ENCODE peak calls at places on chromosomes 6 and 20, in seven cellular contexts. O is HFFc6; T is mesothelial cell of epicardium; W is HFF-Myc; U is CD8-positive, alpha-beta T cell; Z is heart right ventricle; I is RWPE2. G is an unnamed sample.

GRCh38 chr6:13813621-13814175 is 659 bp downstream of the MCUR1 start:
- DNase-seq in I (peak), U (no peak), Z (peak), W (peak), O (peak), T (peak), G (no peak)

GRCh38 chr6:158047563-158048323 is 66.1 kb downstream of the SYNJ2 start:
- DNase-seq in I (no peak), Z (no peak), U (no peak), O (no peak), T (no peak), W (no peak), G (no peak)

GRCh38 chr6:49384913-49385312 is 78.1 kb downstream of the MMUT start:
- DNase-seq in I (no peak), W (no peak), Z (no peak), U (no peak), O (no peak), T (no peak), G (no peak)

GRCh38 chr20:5395932-5396727 is 79.4 kb upstream of the PROKR2 start:
- DNase-seq in O (no peak), Z (no peak), U (no peak), T (no peak), W (no peak), I (no peak), G (no peak)

GRCh38 chr6:29531668-29532067 is 27.9 kb downstream of the UBD start:
- DNase-seq in W (no peak), Z (no peak), T (no peak), O (no peak), I (no peak), U (no peak), G (no peak)

GRCh38 chr20:42118001-42118400 is 499.8 kb upstream of the CHD6 start:
- DNase-seq in T (no peak), Z (no peak), W (no peak), O (no peak), U (no peak), I (no peak), G (no peak)

GRCh38 chr6:39266782-39267355 is 37.6 kb upstream of the KCNK5 start:
- DNase-seq in O (no peak), T (no peak), W (no peak), Z (no peak), U (no peak), I (no peak), G (no peak)

GRCh38 chr20:45822863-45823262 is 4.2 kb downstream of the TNNC2 start:
- DNase-seq in U (no peak), W (no peak), Z (no peak), T (no peak), I (peak), O (peak), G (no peak)

GRCh38 chr20:24737212-24737850 is 211.7 kb upstream of the CST7 start:
- DNase-seq in W (no peak), I (no peak), Z (no peak), T (no peak), U (no peak), O (no peak), G (no peak)

GRCh38 chr20:44646023-44646640 is 5.4 kb downstream of the ADA start:
- DNase-seq in O (no peak), U (peak), Z (no peak), I (no peak), T (no peak), W (no peak), G (no peak)

GRCh38 chr6:34132486-34133185 is 13.3 kb downstream of the GRM4 start:
- DNase-seq in U (peak), I (no peak), Z (no peak), T (peak), W (peak), O (peak), G (no peak)

GRCh38 chr6:33746651-33747100 is at the start of gene IP6K3:
- DNase-seq in I (no peak), Z (peak), T (no peak), O (no peak), W (no peak), U (no peak), G (no peak)

GRCh38 chr20:58277578-58278344 is 31.8 kb upstream of the RAB22A start:
- DNase-seq in U (no peak), Z (no peak), T (no peak), I (no peak), O (no peak), W (no peak), G (no peak)

GRCh38 chr6:8182857-8183256 is 80.5 kb upstream of the EEF1E1 start:
- DNase-seq in W (no peak), U (no peak), O (no peak), I (no peak), Z (peak), T (no peak), G (no peak)

GRCh38 chr6:121884056-121884455 is 448.6 kb downstream of the GJA1 start:
- DNase-seq in W (no peak), T (no peak), I (no peak), Z (no peak), O (no peak), U (no peak), G (no peak)

GRCh38 chr20:61795669-61796630 is 269.7 kb downstream of the TAF4 start:
- DNase-seq in U (no peak), W (no peak), T (no peak), I (no peak), O (no peak), Z (no peak), G (no peak)

GRCh38 chr6:6927437-6928361 is 180.1 kb upstream of the RREB1 start:
- DNase-seq in I (no peak), U (no peak), Z (peak), W (no peak), T (no peak), O (no peak), G (no peak)
- TF ChIP-seq CTCF in I (no peak), U (no peak), Z (peak), W (no peak), T (no peak), O (no peak), G (no peak)

DNA sequence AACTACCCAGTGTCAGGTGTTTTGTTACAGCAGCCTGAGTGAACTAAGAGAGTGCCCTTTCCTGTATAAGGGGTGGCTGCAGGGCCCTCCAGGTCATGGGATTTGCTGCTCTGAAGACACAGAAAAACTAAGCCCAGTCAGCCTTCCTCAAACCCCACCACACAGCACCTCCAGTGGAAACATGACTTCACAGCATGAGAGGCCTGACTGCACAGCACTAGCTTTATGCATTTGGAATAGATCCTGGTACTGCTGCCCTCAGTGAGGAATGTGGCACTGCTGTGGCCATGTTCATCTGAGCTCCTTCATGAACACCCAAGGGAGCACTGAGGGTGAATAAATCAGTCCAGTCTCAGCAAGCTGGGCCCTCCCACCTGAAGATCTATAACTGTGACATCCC is 296.1 kb upstream of the FOXQ1 start:
- DNase-seq in Z (no peak), W (peak), I (no peak), U (no peak), T (no peak), O (peak), G (no peak)
- TF ChIP-seq CTCF in Z (no peak), W (peak), I (no peak), U (no peak), T (no peak), O (peak), G (no peak)

GRCh38 chr6:78867370-78868040 is at the start of gene IRAK1BP1:
- DNase-seq in W (peak), O (peak), I (peak), Z (peak), U (peak), T (peak), G (peak)

GRCh38 chr6:78864957-78865356 is 2.4 kb upstream of the IRAK1BP1 start:
- DNase-seq in W (no peak), T (no peak), I (no peak), U (no peak), O (no peak), Z (no peak), G (no peak)

GRCh38 chr6:78867020-78867369 is 356 bp upstream of the IRAK1BP1 start:
- DNase-seq in U (no peak), W (no peak), T (no peak), O (no peak), I (no peak), Z (no peak), G (no peak)

GRCh38 chr6:78863576-78863975 is 3.8 kb upstream of the IRAK1BP1 start:
- DNase-seq in W (no peak), I (no peak), O (no peak), Z (no peak), U (no peak), T (no peak), G (no peak)

DNA sequence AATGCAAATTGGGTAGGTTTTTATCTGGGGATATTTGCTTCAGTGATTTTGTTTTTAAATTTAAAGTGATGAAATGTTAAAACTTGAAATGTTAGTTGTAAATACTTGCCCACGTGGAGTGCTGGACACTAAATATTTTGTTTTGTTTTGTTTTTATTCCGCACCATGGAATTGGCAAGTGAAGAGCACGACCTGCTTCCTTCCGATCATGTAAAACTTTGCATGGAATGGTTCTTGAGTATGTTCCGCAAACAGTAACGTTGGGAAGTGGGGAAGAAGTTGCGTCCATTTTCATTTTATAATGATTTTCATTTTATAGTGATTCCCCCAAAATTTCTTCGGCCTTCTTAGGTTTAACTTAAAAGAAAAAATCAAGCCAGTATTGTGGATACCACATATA is 773 bp downstream of the IRAK1BP1 start:
- DNase-seq in O (no peak), T (no peak), W (no peak), I (no peak), U (no peak), Z (no peak), G (no peak)
- TF ChIP-seq CTCF in O (no peak), T (no peak), W (no peak), I (peak), U (no peak), Z (no peak), G (no peak)

GRCh38 chr20:6626805-6627204 is 140.7 kb upstream of the BMP2 start:
- DNase-seq in Z (no peak), O (no peak), I (no peak), W (no peak), U (no peak), T (no peak), G (no peak)

GRCh38 chr20:6632187-6632586 is 135.3 kb upstream of the BMP2 start:
- DNase-seq in O (no peak), W (no peak), Z (peak), I (no peak), U (no peak), T (peak), G (no peak)

GRCh38 chr20:6623989-6624388 is 143.5 kb upstream of the BMP2 start:
- DNase-seq in T (no peak), O (no peak), I (no peak), W (no peak), U (no peak), Z (no peak), G (no peak)

GRCh38 chr20:6630494-6630893 is 137.0 kb upstream of the BMP2 start:
- DNase-seq in O (no peak), W (no peak), Z (no peak), I (no peak), T (no peak), U (no peak), G (no peak)

GRCh38 chr20:6629564-6629963 is 137.9 kb upstream of the BMP2 start:
- DNase-seq in I (no peak), Z (no peak), W (no peak), O (no peak), U (no peak), T (no peak), G (no peak)
- TF ChIP-seq CTCF in I (no peak), Z (no peak), W (no peak), O (no peak), U (no peak), T (no peak), G (no peak)

DNA sequence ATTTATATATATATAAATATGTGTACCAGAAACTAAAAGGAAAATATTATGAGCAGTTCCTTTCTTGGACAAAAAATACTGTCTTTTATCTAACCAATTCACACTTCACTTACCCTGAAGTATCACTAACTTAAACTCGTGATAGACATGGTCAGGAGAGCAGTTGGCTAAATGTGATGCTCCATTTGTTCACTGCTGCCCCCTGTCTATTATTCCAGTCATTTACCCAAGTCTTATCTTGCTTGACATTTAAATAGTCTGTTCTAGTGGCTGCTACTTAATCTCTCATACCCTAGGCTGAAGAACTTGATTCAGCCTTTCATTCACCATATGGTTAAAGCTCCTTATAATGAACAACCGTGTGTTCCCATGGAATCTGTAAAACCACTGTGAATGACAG is 789.6 kb upstream of the EYS start:
- DNase-seq in Z (no peak), W (no peak), I (no peak), T (no peak), U (no peak), O (no peak), G (no peak)
- TF ChIP-seq CTCF in Z (no peak), W (no peak), I (peak), T (peak), U (no peak), O (peak), G (no peak)

GRCh38 chr6:76347539-76347938 is 275.1 kb upstream of the IMPG1 start:
- DNase-seq in O (no peak), I (no peak), Z (no peak), U (no peak), W (no peak), T (no peak), G (no peak)

GRCh38 chr6:76351275-76351674 is 278.8 kb upstream of the IMPG1 start:
- DNase-seq in U (no peak), O (no peak), T (no peak), W (no peak), I (no peak), Z (no peak), G (no peak)
- TF ChIP-seq CTCF in U (no peak), O (no peak), T (peak), W (no peak), I (peak), Z (peak), G (no peak)

DNA sequence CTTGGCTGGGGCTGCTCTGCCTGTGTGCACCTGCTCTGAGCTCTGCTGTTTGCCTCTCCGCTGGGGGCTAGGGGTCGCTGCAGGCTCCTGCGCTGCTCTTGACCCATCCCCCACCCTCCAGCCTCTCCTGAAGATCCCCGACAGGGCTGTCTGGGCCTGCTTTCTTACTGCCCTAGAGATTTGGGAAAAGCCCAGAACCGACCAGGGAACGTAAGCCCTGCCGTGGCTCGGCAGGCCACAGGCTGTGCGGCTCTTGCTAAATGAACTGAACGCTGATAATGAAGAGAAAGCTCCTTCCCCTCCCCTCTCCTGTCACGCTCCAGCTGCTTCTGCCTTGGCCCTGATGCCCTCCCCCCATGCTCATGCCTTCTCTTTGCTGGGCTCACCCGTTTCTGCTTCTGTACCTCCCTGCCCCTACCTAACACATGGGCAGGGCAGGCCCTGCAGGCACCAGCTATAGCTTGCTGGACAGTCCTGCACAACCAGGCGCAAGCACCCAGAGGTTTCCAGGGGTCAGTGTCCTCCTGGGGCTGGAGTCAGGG is 32.0 kb upstream of the PCMTD2 start:
- DNase-seq in Z (peak), O (no peak), U (no peak), W (no peak), I (no peak), T (peak), G (no peak)
- TF ChIP-seq CTCF in Z (peak), O (peak), U (no peak), W (peak), I (no peak), T (no peak), G (no peak)

GRCh38 chr6:130755368-130756034 is 71.7 kb upstream of the SMLR1 start:
- DNase-seq in U (no peak), Z (no peak), I (no peak), T (no peak), W (no peak), O (no peak), G (no peak)
- TF ChIP-seq CTCF in U (no peak), Z (no peak), I (no peak), T (no peak), W (no peak), O (no peak), G (no peak)